ENCODE peak calls at places on chromosome 10, in six cellular contexts. I is cardiac fibroblast; D is epithelial cell of esophagus; F is CD4-positive, alpha-beta T cell; R is cardiac muscle cell; X is endodermal cell. G is an unnamed sample.

GRCh38 chr10:30553625-30554442 is 75.7 kb downstream of the LYZL2 start:
- DNase-seq in I (peak; percentile 61), D (peak; percentile 55), F (no peak), R (peak; percentile 26), X (peak; percentile 86), G (no peak)

GRCh38 chr10:68137174-68137573 is 27.9 kb downstream of the MYPN start:
- DNase-seq in I (peak; percentile 30), D (no peak), F (no peak), R (no peak), X (no peak), G (no peak)

GRCh38 chr10:32393942-32394341 is 47.0 kb upstream of the EPC1 start:
- DNase-seq in I (no peak), D (no peak), F (no peak), R (no peak), X (no peak), G (no peak)

GRCh38 chr10:21336476-21337170 is 188.9 kb downstream of the SKIDA1 start:
- DNase-seq in I (peak; percentile 99), D (peak; percentile 95), F (no peak), R (peak; percentile 62), X (peak; percentile 85), G (peak; percentile 97)

GRCh38 chr10:122515588-122516231 is 44.8 kb upstream of the DMBT1 start:
- DNase-seq in I (peak; percentile 77), D (peak; percentile 34), F (peak; percentile 31), R (no peak), X (no peak), G (peak; percentile 75)

GRCh38 chr10:18653112-18653511 is 1.7 kb upstream of the NSUN6 start:
- DNase-seq in I (no peak), D (no peak), F (no peak), R (no peak), X (no peak), G (no peak)

GRCh38 chr10:80599424-80599847 is 61.7 kb downstream of the SH2D4B start:
- DNase-seq in I (peak; percentile 67), D (peak; percentile 69), F (no peak), R (peak; percentile 88), X (peak; percentile 92), G (peak; percentile 64)

GRCh38 chr10:129343141-129343540 is 123.9 kb upstream of the MGMT start:
- DNase-seq in I (no peak), D (no peak), F (no peak), R (no peak), X (no peak), G (no peak)

GRCh38 chr10:3623746-3624145 is 161.3 kb downstream of the KLF6 start:
- DNase-seq in I (peak; percentile 93), D (no peak), F (no peak), R (peak; percentile 3), X (no peak), G (peak; percentile 76)

GRCh38 chr10:47262606-47263295 is 37.2 kb upstream of the GDF10 start:
- DNase-seq in I (peak; percentile 45), D (no peak), F (no peak), R (no peak), X (no peak), G (no peak)

GRCh38 chr10:69241575-69241974 is 21.4 kb downstream of the HKDC1 start:
- DNase-seq in I (peak; percentile 70), D (no peak), F (no peak), R (no peak), X (no peak), G (peak; percentile 46)

GRCh38 chr10:74078037-74078436 is 72.6 kb downstream of the AP3M1 start:
- DNase-seq in I (peak; percentile 61), D (no peak), F (no peak), R (no peak), X (no peak), G (no peak)

GRCh38 chr10:123808873-123809272 is 82.7 kb downstream of the CPXM2 start:
- DNase-seq in I (peak; percentile 77), D (peak; percentile 74), F (no peak), R (no peak), X (no peak), G (peak; percentile 84)

GRCh38 chr10:112296908-112297331 is 13.7 kb downstream of the TECTB start:
- DNase-seq in I (no peak), D (no peak), F (no peak), R (no peak), X (no peak), G (no peak)

GRCh38 chr10:132826524-132827422 is 40.8 kb upstream of the NKX6-2 start:
- DNase-seq in I (no peak), D (no peak), F (no peak), R (no peak), X (no peak), G (no peak)

GRCh38 chr10:28676297-28676967 is 889 bp upstream of the BAMBI start:
- DNase-seq in I (no peak), D (no peak), F (no peak), R (peak; percentile 59), X (peak; percentile 91), G (no peak)

GRCh38 chr10:17181751-17182150 is 19.7 kb downstream of the TRDMT1 start:
- DNase-seq in I (peak; percentile 32), D (peak; percentile 65), F (no peak), R (no peak), X (no peak), G (no peak)

GRCh38 chr10:122541541-122542002 is 19.0 kb upstream of the DMBT1 start:
- DNase-seq in I (peak; percentile 29), D (no peak), F (no peak), R (no peak), X (no peak), G (peak; percentile 42)

GRCh38 chr10:127315888-127316287 is 119.5 kb upstream of the INSYN2A start:
- DNase-seq in I (no peak), D (peak; percentile 51), F (no peak), R (no peak), X (no peak), G (peak; percentile 5)

GRCh38 chr10:110002801-110003523 is 4.8 kb upstream of the ADD3 start:
- DNase-seq in I (no peak), D (peak; percentile 48), F (no peak), R (no peak), X (no peak), G (no peak)

GRCh38 chr10:73110345-73110849 is at the start of gene NUDT13:
- DNase-seq in I (peak; percentile 84), D (peak; percentile 73), F (peak; percentile 9), R (peak; percentile 79), X (peak; percentile 89), G (peak; percentile 67)

GRCh38 chr10:31395695-31396094 is 76.7 kb downstream of the ZEB1 start:
- DNase-seq in I (peak; percentile 25), D (no peak), F (no peak), R (no peak), X (no peak), G (no peak)

GRCh38 chr10:133350950-133351329 is 3.8 kb downstream of the PRAP1 start:
- DNase-seq in I (no peak), D (no peak), F (no peak), R (no peak), X (no peak), G (no peak)

DNA sequence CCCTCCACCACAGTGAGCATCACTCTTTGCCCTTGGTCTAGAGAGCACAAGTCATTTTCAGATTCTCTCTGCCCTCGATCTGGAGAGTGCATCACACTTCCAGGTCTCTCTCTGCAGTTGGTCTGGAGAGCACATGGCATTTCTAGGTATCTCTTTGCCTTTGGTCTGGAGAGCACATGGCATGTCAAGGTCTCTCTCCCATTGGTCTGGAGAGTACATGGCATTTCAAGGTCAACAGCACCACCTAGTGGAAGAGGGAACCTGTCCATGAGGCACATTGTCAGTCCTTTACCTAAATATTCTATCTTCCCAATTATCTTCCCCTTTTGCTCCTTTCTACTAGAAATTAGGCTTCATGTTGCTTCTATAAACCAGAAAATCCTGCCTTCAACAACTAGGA is 1139.4 kb downstream of the XPNPEP1 start:
- DNase-seq in I (peak; percentile 72), D (peak; percentile 52), F (no peak), R (no peak), X (peak; percentile 88), G (peak; percentile 55)
- TF ChIP-seq CTCF in I (peak; percentile 42), D (peak; percentile 21), F (no peak), R (peak; percentile 38), X (peak; percentile 83), G (peak; percentile 41)

GRCh38 chr10:70536196-70536920 is 57.8 kb downstream of the PALD1 start:
- DNase-seq in I (no peak), D (no peak), F (no peak), R (no peak), X (no peak), G (no peak)

GRCh38 chr10:70539471-70539870 is 60.9 kb downstream of the PALD1 start:
- DNase-seq in I (no peak), D (no peak), F (no peak), R (no peak), X (no peak), G (no peak)

GRCh38 chr10:70538195-70538520 is 59.6 kb downstream of the PALD1 start:
- DNase-seq in I (no peak), D (no peak), F (no peak), R (no peak), X (no peak), G (no peak)

GRCh38 chr10:70538731-70539338 is 60.3 kb downstream of the PALD1 start:
- DNase-seq in I (no peak), D (no peak), F (no peak), R (no peak), X (no peak), G (no peak)

GRCh38 chr10:70537398-70538194 is 59.0 kb downstream of the PALD1 start:
- DNase-seq in I (no peak), D (peak; percentile 53), F (no peak), R (peak; percentile 53), X (peak; percentile 96), G (peak; percentile 52)
- TF ChIP-seq CTCF in I (peak; percentile 33), D (peak; percentile 58), F (peak; percentile 23), R (peak; percentile 33), X (peak; percentile 90), G (peak; percentile 57)

GRCh38 chr10:101219137-101219945 is 9.9 kb downstream of the LBX1 start:
- DNase-seq in I (no peak), D (no peak), F (no peak), R (no peak), X (no peak), G (no peak)

GRCh38 chr10:101218423-101219136 is 10.7 kb downstream of the LBX1 start:
- DNase-seq in I (no peak), D (no peak), F (no peak), R (no peak), X (peak; percentile 48), G (no peak)

GRCh38 chr10:101216631-101217425 is 12.4 kb downstream of the LBX1 start:
- DNase-seq in I (no peak), D (no peak), F (no peak), R (no peak), X (peak; percentile 71), G (no peak)

GRCh38 chr10:101216207-101216607 is 13.1 kb downstream of the LBX1 start:
- DNase-seq in I (no peak), D (no peak), F (no peak), R (no peak), X (peak; percentile 67), G (no peak)

GRCh38 chr10:101217450-101218281 is 11.6 kb downstream of the LBX1 start:
- DNase-seq in I (peak; percentile 48), D (peak; percentile 66), F (no peak), R (peak; percentile 89), X (peak; percentile 94), G (no peak)
- TF ChIP-seq CTCF in I (peak; percentile 32), D (peak; percentile 43), F (no peak), R (peak; percentile 43), X (peak; percentile 76), G (no peak)

DNA sequence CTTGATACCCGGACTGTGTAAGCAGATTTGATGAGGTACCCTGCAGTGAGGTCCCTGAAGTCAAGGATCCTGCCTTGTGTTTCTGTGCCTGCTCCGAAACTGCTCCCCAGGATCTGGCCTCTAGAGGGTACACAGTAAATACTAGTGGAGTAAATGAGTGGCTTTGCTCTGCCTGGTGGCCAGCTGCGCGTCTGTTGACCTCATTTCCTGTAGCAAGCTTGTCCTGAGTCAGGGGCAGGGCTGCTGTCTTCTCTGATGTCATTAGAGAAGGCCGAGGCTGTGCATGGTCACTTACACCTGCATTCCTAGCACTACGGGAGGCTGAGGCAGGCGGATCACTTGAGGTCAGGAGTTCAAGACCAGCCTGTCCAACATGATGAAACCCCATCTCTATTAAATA is 191.8 kb downstream of the FANK1 start:
- DNase-seq in I (peak; percentile 68), D (no peak), F (no peak), R (no peak), X (no peak), G (no peak)
- TF ChIP-seq CTCF in I (peak; percentile 18), D (no peak), F (no peak), R (no peak), X (peak; percentile 21), G (no peak)